ENCODE peak calls at places on chromosomes 4 and X, in five cellular contexts. L is astrocyte, U is adrenal gland, F is testis, Z is neuronal stem cell. Q is an unnamed sample.
A peak's percentile ranks its signal among the peaks of the same experiment; 100 is the strongest.

GRCh38 chr4:120855307-120856001 is 67.1 kb downstream of the PRDM5 start:
- DNase-seq in F (no peak), Z (no peak), U (no peak), L (no peak), Q (no peak)

GRCh38 chrX:109777749-109778148 is 44.7 kb upstream of the ACSL4 start:
- DNase-seq in Z (no peak), U (no peak), L (no peak), F (no peak), Q (no peak)

GRCh38 chrX:129779747-129780146 is at the start of gene SASH3:
- DNase-seq in Z (no peak), U (peak; percentile 33), L (no peak), F (peak; percentile 17), Q (peak; percentile 78)

GRCh38 chrX:47278684-47279083 is 45.9 kb downstream of the USP11 start:
- DNase-seq in Z (no peak), F (no peak), U (no peak), L (peak; percentile 49), Q (no peak)

GRCh38 chr4:128061566-128062536 is 739 bp downstream of the LARP1B start:
- DNase-seq in U (peak; percentile 68), F (peak; percentile 63), Z (peak; percentile 52), L (peak; percentile 25), Q (peak; percentile 81)

GRCh38 chrX:96719161-96719875 is 34.7 kb downstream of the DIAPH2 start:
- DNase-seq in U (no peak), F (no peak), Z (no peak), L (no peak), Q (no peak)

GRCh38 chrX:95318882-95319281 is 1365.8 kb upstream of the DIAPH2 start:
- DNase-seq in U (no peak), L (no peak), Z (no peak), F (no peak), Q (no peak)

GRCh38 chrX:27186671-27187070 is 276.5 kb downstream of the PPP4R3C start:
- DNase-seq in F (peak; percentile 19), U (peak; percentile 20), Z (peak; percentile 6), L (no peak), Q (no peak)

GRCh38 chr4:185846550-185847210 is 34.7 kb upstream of the SORBS2 start:
- DNase-seq in F (no peak), Z (no peak), L (no peak), U (peak; percentile 46), Q (no peak)

GRCh38 chr4:43357252-43357974 is 464.9 kb downstream of the GRXCR1 start:
- DNase-seq in L (no peak), U (no peak), F (no peak), Z (no peak), Q (no peak)

GRCh38 chrX:139647597-139647996 is 60.4 kb downstream of the MCF2 start:
- DNase-seq in F (no peak), L (no peak), Z (no peak), U (no peak), Q (no peak)

GRCh38 chrX:132407704-132408103 is 81.1 kb downstream of the MBNL3 start:
- DNase-seq in F (no peak), Z (no peak), U (no peak), L (no peak), Q (no peak)

GRCh38 chr4:55574252-55574651 is 17.8 kb downstream of the PDCL2 start:
- DNase-seq in F (no peak), U (no peak), Z (no peak), L (no peak), Q (no peak)

GRCh38 chrX:123731258-123731986 is 1.4 kb downstream of the THOC2 start:
- DNase-seq in F (peak; percentile 39), Z (no peak), L (peak; percentile 33), U (no peak), Q (peak; percentile 51)

GRCh38 chr4:1174941-1175634 is 2.7 kb upstream of the SPON2 start:
- DNase-seq in L (no peak), F (no peak), U (no peak), Z (no peak), Q (no peak)

GRCh38 chrX:10166248-10166716 is 9.5 kb downstream of the CLCN4 start:
- DNase-seq in L (no peak), Z (no peak), U (no peak), F (no peak), Q (no peak)

GRCh38 chrX:9746148-9746880 is 19.3 kb downstream of the GPR143 start:
- DNase-seq in Z (no peak), F (no peak), U (no peak), L (peak; percentile 77), Q (no peak)

GRCh38 chrX:109954333-109954732 is 48.6 kb upstream of the TMEM164 start:
- DNase-seq in U (no peak), Z (no peak), F (no peak), L (peak; percentile 24), Q (no peak)

GRCh38 chr4:78517050-78517652 is 34.4 kb upstream of the ANXA3 start:
- DNase-seq in U (no peak), Z (peak; percentile 5), L (peak; percentile 23), F (no peak), Q (no peak)

GRCh38 chr4:40197879-40198689 is 1.3 kb downstream of the RHOH start:
- DNase-seq in L (no peak), F (no peak), Z (no peak), U (no peak), Q (no peak)
- H3K4me3 ChIP-seq in L (no peak overlapping the region), F (no peak overlapping the region), Z (no peak overlapping the region), U (no peak overlapping the region), Q (no peak overlapping the region)

GRCh38 chr4:172772781-172773180 is 395.8 kb upstream of the GALNT7 start:
- DNase-seq in F (no peak), Z (no peak), U (no peak), L (no peak), Q (no peak)

GRCh38 chr4:172770787-172771186 is 397.8 kb upstream of the GALNT7 start:
- DNase-seq in U (no peak), Z (no peak), L (no peak), F (no peak), Q (no peak)

GRCh38 chr4:172776203-172776896 is 392.3 kb upstream of the GALNT7 start:
- DNase-seq in Z (no peak), U (no peak), L (no peak), F (no peak), Q (no peak)
- H3K27ac ChIP-seq in Z (no peak overlapping the region), U (no peak overlapping the region), L (no peak overlapping the region), F (no peak overlapping the region), Q (no peak overlapping the region)

GRCh38 chr4:7050481-7051143 is 7.4 kb downstream of the TADA2B start:
- DNase-seq in Z (no peak), L (no peak), U (peak; percentile 71), F (peak; percentile 84), Q (no peak)
- H3K4me1 ChIP-seq in Z (no peaks in the 10 kb centered on the region), L (peaks cover 2% of the 10 kb centered on the region), U (peaks cover 39% of the 10 kb centered on the region), F (peaks cover 54% of the 10 kb centered on the region), Q (peaks cover 6% of the 10 kb centered on the region)

GRCh38 chrX:40099046-40099968 is 1.5 kb upstream of the BCOR start:
- DNase-seq in U (peak; percentile 55), Z (no peak), L (no peak), F (peak; percentile 25), Q (peak; percentile 76)
- H3K4me3 ChIP-seq in U (peak overlapping the region; percentile 57), Z (no peak overlapping the region), L (peak overlapping the region; percentile 46), F (peak overlapping the region; percentile 60), Q (peak overlapping the region; percentile 97)

DNA sequence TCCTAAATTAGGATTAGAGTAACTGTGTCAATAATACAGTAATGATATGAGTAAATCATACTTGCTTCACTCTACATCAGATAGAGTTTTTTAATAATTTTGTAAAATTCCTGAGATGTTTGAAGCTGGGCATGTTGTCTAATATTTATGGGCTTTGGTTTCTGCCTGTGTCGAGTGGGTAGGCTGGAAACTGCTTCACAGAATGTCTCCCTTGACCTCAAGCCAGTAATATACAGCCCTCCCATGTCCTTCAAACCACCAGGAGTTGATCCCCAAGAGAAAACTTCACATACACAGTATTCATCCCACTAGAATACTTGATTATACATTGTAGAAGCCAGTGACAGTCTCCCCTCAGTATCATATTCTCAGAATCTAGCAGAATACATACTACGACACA is 284.8 kb upstream of the TENM3 start:
- DNase-seq in Z (no peak), U (no peak), L (peak; percentile 22), F (no peak), Q (no peak)
- H3K27ac ChIP-seq in Z (no peak overlapping the region), U (no peak overlapping the region), L (peak overlapping the region; percentile 92), F (no peak overlapping the region), Q (no peak overlapping the region)

GRCh38 chr4:87053802-87054767 is 119.3 kb downstream of the AFF1 start:
- DNase-seq in U (no peak), Z (no peak), L (no peak), F (no peak), Q (no peak)
- H3K4me1 ChIP-seq in U (peaks cover 55% of the 10 kb centered on the region), Z (no peaks in the 10 kb centered on the region), L (peaks cover 5% of the 10 kb centered on the region), F (peaks cover 44% of the 10 kb centered on the region), Q (peaks cover 31% of the 10 kb centered on the region)

GRCh38 chr4:139330283-139330682 is 28.0 kb upstream of the NDUFC1 start:
- DNase-seq in Z (no peak), L (no peak), U (no peak), F (no peak), Q (no peak)
- H3K4me3 ChIP-seq in Z (no peak overlapping the region), L (no peak overlapping the region), U (no peak overlapping the region), F (no peak overlapping the region), Q (no peak overlapping the region)

DNA sequence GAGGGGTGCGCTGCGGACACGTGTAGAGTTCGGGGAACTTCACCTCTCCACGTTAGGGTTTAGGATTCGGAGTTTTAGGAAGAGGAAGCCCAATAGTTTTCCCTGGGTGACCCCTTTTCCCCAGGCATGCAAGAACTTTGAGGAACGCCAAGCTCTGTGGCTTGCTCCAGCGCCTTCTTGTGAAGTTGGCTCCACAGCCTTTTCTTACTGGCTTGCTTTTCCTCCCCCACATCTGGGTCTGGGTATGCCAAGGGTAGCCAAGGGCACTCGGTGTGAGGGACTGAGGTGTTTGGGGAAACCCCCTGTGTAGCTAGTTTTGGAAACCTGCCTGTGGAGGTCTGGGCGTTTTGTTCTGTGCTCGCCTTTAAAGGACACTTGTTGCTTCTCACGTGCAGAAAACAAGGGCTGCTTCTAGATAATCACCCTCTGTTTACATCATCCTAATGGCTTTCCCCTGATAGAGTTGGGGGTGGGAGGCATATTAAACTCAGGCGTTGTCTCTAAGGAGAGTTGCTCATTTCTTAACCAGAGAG is 746 bp downstream of the EDNRA start:
- DNase-seq in Z (peak; percentile 20), F (peak; percentile 31), L (peak; percentile 31), U (no peak), Q (no peak)
- H3K27ac ChIP-seq in Z (no peak overlapping the region), F (peak overlapping the region; percentile 92), L (peak overlapping the region; percentile 69), U (peak overlapping the region; percentile 55), Q (peak overlapping the region; percentile 76)

GRCh38 chr4:54054501-54054900 is 9.9 kb downstream of the CHIC2 start:
- DNase-seq in U (no peak), L (no peak), F (no peak), Z (no peak), Q (no peak)
- H3K4me1 ChIP-seq in U (peaks cover 42% of the 10 kb centered on the region), L (peaks cover 10% of the 10 kb centered on the region), F (peaks cover 5% of the 10 kb centered on the region), Z (no peaks in the 10 kb centered on the region), Q (peaks cover 3% of the 10 kb centered on the region)